ENCODE peak calls at places on chromosomes 4 and X, in ten cellular contexts. One of them, this sample, is unnamed.

GRCh38 chrX:125289209-125289608 is 30.5 kb upstream of the TEX13C start:
- DNase-seq in colonic mucosa: no peak
- DNase-seq in GM12865: no peak
- DNase-seq in pancreas: no peak
- DNase-seq in keratinocyte: no peak
- DNase-seq in BE2C: no peak
- DNase-seq in PC-3: peak
- DNase-seq in BJ: no peak
- DNase-seq in skeletal muscle cell: no peak
- DNase-seq in IMR-90: peak
- DNase-seq in this sample: no peak

GRCh38 chrX:42809569-42809968 is 31.6 kb upstream of the PPP1R2C start:
- DNase-seq in colonic mucosa: no peak
- DNase-seq in BE2C: no peak
- DNase-seq in IMR-90: no peak
- DNase-seq in PC-3: no peak
- DNase-seq in GM12865: peak
- DNase-seq in keratinocyte: no peak
- DNase-seq in skeletal muscle cell: no peak
- DNase-seq in pancreas: no peak
- DNase-seq in BJ: no peak
- DNase-seq in this sample: no peak

GRCh38 chr4:142846105-142846728 is at the start of gene INPP4B:
- DNase-seq in BE2C: peak
- DNase-seq in BJ: no peak
- DNase-seq in pancreas: peak
- DNase-seq in IMR-90: peak
- DNase-seq in GM12865: peak
- DNase-seq in colonic mucosa: peak
- DNase-seq in skeletal muscle cell: peak
- DNase-seq in PC-3: peak
- DNase-seq in keratinocyte: no peak
- DNase-seq in this sample: peak

GRCh38 chrX:130171446-130172126 is at the start of gene RAB33A:
- DNase-seq in PC-3: no peak
- DNase-seq in skeletal muscle cell: no peak
- DNase-seq in pancreas: no peak
- DNase-seq in IMR-90: no peak
- DNase-seq in colonic mucosa: no peak
- DNase-seq in keratinocyte: no peak
- DNase-seq in BJ: no peak
- DNase-seq in BE2C: peak
- DNase-seq in GM12865: peak
- DNase-seq in this sample: no peak

GRCh38 chr4:175716956-175717355 is 95.1 kb downstream of the GPM6A start:
- DNase-seq in BJ: no peak
- DNase-seq in GM12865: no peak
- DNase-seq in BE2C: no peak
- DNase-seq in keratinocyte: no peak
- DNase-seq in PC-3: no peak
- DNase-seq in skeletal muscle cell: no peak
- DNase-seq in pancreas: no peak
- DNase-seq in colonic mucosa: no peak
- DNase-seq in IMR-90: no peak
- DNase-seq in this sample: no peak

GRCh38 chrX:2502668-2503519 is 2.1 kb upstream of the DHRSX start:
- DNase-seq in IMR-90: peak
- DNase-seq in colonic mucosa: peak
- DNase-seq in keratinocyte: no peak
- DNase-seq in BJ: no peak
- DNase-seq in BE2C: no peak
- DNase-seq in skeletal muscle cell: no peak
- DNase-seq in pancreas: no peak
- DNase-seq in PC-3: no peak
- DNase-seq in GM12865: no peak
- DNase-seq in this sample: no peak

GRCh38 chrX:69085151-69085550 is 80.1 kb downstream of the PJA1 start:
- DNase-seq in PC-3: no peak
- DNase-seq in skeletal muscle cell: no peak
- DNase-seq in colonic mucosa: no peak
- DNase-seq in GM12865: no peak
- DNase-seq in BE2C: no peak
- DNase-seq in IMR-90: no peak
- DNase-seq in pancreas: no peak
- DNase-seq in BJ: no peak
- DNase-seq in keratinocyte: no peak
- DNase-seq in this sample: no peak

GRCh38 chr4:63106600-63106999 is 1302.7 kb downstream of the TECRL start:
- DNase-seq in pancreas: no peak
- DNase-seq in colonic mucosa: no peak
- DNase-seq in keratinocyte: no peak
- DNase-seq in BE2C: no peak
- DNase-seq in IMR-90: no peak
- DNase-seq in PC-3: no peak
- DNase-seq in BJ: no peak
- DNase-seq in skeletal muscle cell: no peak
- DNase-seq in GM12865: no peak
- DNase-seq in this sample: no peak

GRCh38 chr4:155705664-155706063 is 39.0 kb downstream of the GUCY1A1 start:
- DNase-seq in IMR-90: peak
- DNase-seq in BE2C: no peak
- DNase-seq in colonic mucosa: no peak
- DNase-seq in GM12865: peak
- DNase-seq in keratinocyte: no peak
- DNase-seq in skeletal muscle cell: no peak
- DNase-seq in PC-3: peak
- DNase-seq in BJ: no peak
- DNase-seq in pancreas: no peak
- DNase-seq in this sample: peak

GRCh38 chr4:68891679-68892078 is 59.9 kb downstream of the UGT2A3 start:
- DNase-seq in GM12865: no peak
- DNase-seq in pancreas: no peak
- DNase-seq in skeletal muscle cell: no peak
- DNase-seq in PC-3: no peak
- DNase-seq in BE2C: no peak
- DNase-seq in colonic mucosa: no peak
- DNase-seq in keratinocyte: no peak
- DNase-seq in IMR-90: no peak
- DNase-seq in BJ: no peak
- DNase-seq in this sample: no peak
- H3K4me3 ChIP-seq in GM12865: no peak
- H3K4me3 ChIP-seq in pancreas: no peak
- H3K4me3 ChIP-seq in skeletal muscle cell: no peak
- H3K4me3 ChIP-seq in PC-3: no peak
- H3K4me3 ChIP-seq in BE2C: no peak
- H3K4me3 ChIP-seq in colonic mucosa: no peak
- H3K4me3 ChIP-seq in keratinocyte: no peak
- H3K4me3 ChIP-seq in IMR-90: no peak
- H3K4me3 ChIP-seq in BJ: no peak
- H3K4me3 ChIP-seq in this sample: no peak

GRCh38 chr4:48247142-48247877 is 22.3 kb downstream of the TEC start:
- DNase-seq in PC-3: peak
- DNase-seq in BJ: no peak
- DNase-seq in pancreas: no peak
- DNase-seq in skeletal muscle cell: no peak
- DNase-seq in GM12865: peak
- DNase-seq in colonic mucosa: no peak
- DNase-seq in keratinocyte: no peak
- DNase-seq in IMR-90: peak
- DNase-seq in BE2C: no peak
- DNase-seq in this sample: no peak

GRCh38 chr4:48241731-48242130 is 27.9 kb downstream of the TEC start:
- DNase-seq in BE2C: no peak
- DNase-seq in skeletal muscle cell: no peak
- DNase-seq in keratinocyte: no peak
- DNase-seq in pancreas: no peak
- DNase-seq in PC-3: no peak
- DNase-seq in IMR-90: no peak
- DNase-seq in BJ: no peak
- DNase-seq in GM12865: no peak
- DNase-seq in colonic mucosa: no peak
- DNase-seq in this sample: no peak

GRCh38 chr4:48243897-48244296 is 25.7 kb downstream of the TEC start:
- DNase-seq in PC-3: no peak
- DNase-seq in GM12865: no peak
- DNase-seq in skeletal muscle cell: no peak
- DNase-seq in IMR-90: no peak
- DNase-seq in keratinocyte: no peak
- DNase-seq in colonic mucosa: no peak
- DNase-seq in BE2C: no peak
- DNase-seq in pancreas: no peak
- DNase-seq in BJ: no peak
- DNase-seq in this sample: peak

GRCh38 chr4:48244665-48245064 is 25.0 kb downstream of the TEC start:
- DNase-seq in skeletal muscle cell: no peak
- DNase-seq in keratinocyte: no peak
- DNase-seq in colonic mucosa: no peak
- DNase-seq in IMR-90: no peak
- DNase-seq in pancreas: no peak
- DNase-seq in PC-3: no peak
- DNase-seq in BJ: no peak
- DNase-seq in BE2C: no peak
- DNase-seq in GM12865: no peak
- DNase-seq in this sample: no peak

DNA sequence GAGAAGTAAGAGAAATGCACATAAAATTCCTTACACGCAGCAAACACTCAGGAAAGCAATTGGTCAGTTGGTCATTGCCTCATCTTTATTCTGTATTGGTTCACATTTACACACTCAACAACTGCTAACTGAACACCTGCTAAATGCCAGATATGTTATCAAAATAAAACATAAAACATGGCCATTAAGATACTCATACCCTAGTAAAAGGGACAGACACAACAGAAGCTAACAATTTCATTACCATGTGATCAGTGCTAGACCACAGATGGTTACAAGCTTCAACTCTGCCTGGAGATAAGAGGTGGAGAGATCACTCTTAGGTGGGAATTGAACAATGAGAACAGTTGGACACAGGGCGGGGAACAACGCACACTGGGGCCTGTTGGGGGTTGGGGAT is 26.2 kb downstream of the TEC start:
- DNase-seq in keratinocyte: no peak
- DNase-seq in GM12865: no peak
- DNase-seq in skeletal muscle cell: no peak
- DNase-seq in PC-3: no peak
- DNase-seq in BE2C: no peak
- DNase-seq in pancreas: no peak
- DNase-seq in IMR-90: no peak
- DNase-seq in colonic mucosa: no peak
- DNase-seq in BJ: no peak
- DNase-seq in this sample: no peak
- H3K4me3 ChIP-seq in keratinocyte: no peak
- H3K4me3 ChIP-seq in GM12865: no peak
- H3K4me3 ChIP-seq in skeletal muscle cell: no peak
- H3K4me3 ChIP-seq in PC-3: no peak
- H3K4me3 ChIP-seq in BE2C: no peak
- H3K4me3 ChIP-seq in pancreas: no peak
- H3K4me3 ChIP-seq in IMR-90: no peak
- H3K4me3 ChIP-seq in colonic mucosa: no peak
- H3K4me3 ChIP-seq in BJ: no peak
- H3K4me3 ChIP-seq in this sample: no peak

GRCh38 chr4:187184513-187184912 is 460.9 kb upstream of the FAT1 start:
- DNase-seq in skeletal muscle cell: no peak
- DNase-seq in colonic mucosa: peak
- DNase-seq in pancreas: no peak
- DNase-seq in BJ: no peak
- DNase-seq in keratinocyte: no peak
- DNase-seq in BE2C: peak
- DNase-seq in PC-3: no peak
- DNase-seq in IMR-90: no peak
- DNase-seq in GM12865: no peak
- DNase-seq in this sample: no peak
- H3K4me3 ChIP-seq in skeletal muscle cell: no peak
- H3K4me3 ChIP-seq in colonic mucosa: no peak
- H3K4me3 ChIP-seq in pancreas: no peak
- H3K4me3 ChIP-seq in BJ: no peak
- H3K4me3 ChIP-seq in keratinocyte: no peak
- H3K4me3 ChIP-seq in BE2C: no peak
- H3K4me3 ChIP-seq in PC-3: no peak
- H3K4me3 ChIP-seq in IMR-90: no peak
- H3K4me3 ChIP-seq in GM12865: no peak
- H3K4me3 ChIP-seq in this sample: no peak

GRCh38 chr4:152266831-152267480 is 268.9 kb downstream of the FBXW7 start:
- DNase-seq in IMR-90: no peak
- DNase-seq in BE2C: no peak
- DNase-seq in GM12865: no peak
- DNase-seq in BJ: no peak
- DNase-seq in pancreas: no peak
- DNase-seq in keratinocyte: no peak
- DNase-seq in skeletal muscle cell: no peak
- DNase-seq in PC-3: peak
- DNase-seq in colonic mucosa: no peak
- DNase-seq in this sample: no peak
- H3K4me3 ChIP-seq in IMR-90: no peak
- H3K4me3 ChIP-seq in BE2C: no peak
- H3K4me3 ChIP-seq in GM12865: no peak
- H3K4me3 ChIP-seq in BJ: no peak
- H3K4me3 ChIP-seq in pancreas: no peak
- H3K4me3 ChIP-seq in keratinocyte: no peak
- H3K4me3 ChIP-seq in skeletal muscle cell: no peak
- H3K4me3 ChIP-seq in PC-3: no peak
- H3K4me3 ChIP-seq in colonic mucosa: no peak
- H3K4me3 ChIP-seq in this sample: no peak

DNA sequence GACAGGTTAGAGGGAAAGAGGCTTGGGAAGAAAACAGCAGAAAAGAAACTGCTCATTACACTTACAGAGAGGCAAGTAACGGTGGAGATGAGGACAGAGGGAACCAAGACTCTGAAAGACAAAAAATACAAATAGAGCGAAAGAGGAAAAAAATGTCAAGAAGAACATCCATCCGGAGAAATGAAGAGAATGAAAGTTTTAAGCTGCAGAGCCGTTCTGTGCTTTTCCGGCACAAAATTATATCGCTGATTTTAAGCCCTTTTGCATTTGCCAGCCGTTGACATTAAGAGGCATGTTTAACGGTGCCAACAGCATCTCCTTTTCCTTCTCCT is 236 bp downstream of the PCDH10 start:
- DNase-seq in IMR-90: no peak
- DNase-seq in pancreas: no peak
- DNase-seq in BE2C: no peak
- DNase-seq in BJ: no peak
- DNase-seq in GM12865: no peak
- DNase-seq in keratinocyte: no peak
- DNase-seq in colonic mucosa: no peak
- DNase-seq in skeletal muscle cell: no peak
- DNase-seq in PC-3: no peak
- DNase-seq in this sample: no peak
- H3K4me3 ChIP-seq in IMR-90: peak
- H3K4me3 ChIP-seq in pancreas: no peak
- H3K4me3 ChIP-seq in BE2C: peak
- H3K4me3 ChIP-seq in BJ: peak
- H3K4me3 ChIP-seq in GM12865: no peak
- H3K4me3 ChIP-seq in keratinocyte: peak
- H3K4me3 ChIP-seq in colonic mucosa: peak
- H3K4me3 ChIP-seq in skeletal muscle cell: peak
- H3K4me3 ChIP-seq in PC-3: peak
- H3K4me3 ChIP-seq in this sample: peak

DNA sequence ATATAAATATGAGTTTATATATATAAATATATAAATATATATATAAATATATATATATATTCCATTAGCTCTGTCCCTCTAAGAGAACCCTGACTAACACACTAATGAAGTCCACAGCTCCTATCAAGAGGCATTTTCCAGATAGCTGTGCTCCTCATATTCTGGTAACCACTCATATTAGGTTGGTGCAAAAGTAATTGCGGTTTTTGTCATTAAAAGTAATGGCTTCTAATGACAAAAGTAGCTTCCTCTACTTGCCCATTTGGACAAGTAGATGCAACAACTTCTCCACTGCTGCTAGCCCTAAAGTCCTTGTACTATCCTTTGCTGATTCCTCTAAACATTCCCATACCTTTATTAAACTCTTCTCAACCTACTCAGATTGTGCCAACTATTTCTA is 182.0 kb downstream of the THOC2 start:
- DNase-seq in pancreas: no peak
- DNase-seq in skeletal muscle cell: no peak
- DNase-seq in IMR-90: no peak
- DNase-seq in GM12865: no peak
- DNase-seq in BE2C: no peak
- DNase-seq in PC-3: no peak
- DNase-seq in colonic mucosa: no peak
- DNase-seq in keratinocyte: no peak
- DNase-seq in BJ: no peak
- DNase-seq in this sample: no peak
- H3K4me3 ChIP-seq in pancreas: no peak
- H3K4me3 ChIP-seq in skeletal muscle cell: no peak
- H3K4me3 ChIP-seq in IMR-90: no peak
- H3K4me3 ChIP-seq in GM12865: no peak
- H3K4me3 ChIP-seq in BE2C: no peak
- H3K4me3 ChIP-seq in PC-3: no peak
- H3K4me3 ChIP-seq in colonic mucosa: no peak
- H3K4me3 ChIP-seq in keratinocyte: no peak
- H3K4me3 ChIP-seq in BJ: no peak
- H3K4me3 ChIP-seq in this sample: no peak